ENCODE peak calls at places on chromosomes 12 and 14, in nine cellular contexts. One of them, this sample, is unnamed.

GRCh38 chr14:61712137-61712536 is 16.8 kb downstream of the HIF1A start:
- DNase-seq in tibial nerve: no peak
- DNase-seq in NCI-H1092: no peak
- DNase-seq in fibroblast of mammary gland: no peak
- DNase-seq in Caco-2: no peak
- DNase-seq in OCI-LY7: no peak
- DNase-seq in H9: no peak
- DNase-seq in activated CD4-positive, alpha-beta T cell treated with anti-CD3 and anti-CD28 coated beads for 36 hours: no peak
- DNase-seq in lung: no peak
- DNase-seq in this sample: peak; percentile 33

GRCh38 chr12:56878010-56878339 is 56.2 kb downstream of the SDR9C7 start:
- DNase-seq in lung: no peak
- DNase-seq in tibial nerve: no peak
- DNase-seq in Caco-2: peak; percentile 6
- DNase-seq in activated CD4-positive, alpha-beta T cell treated with anti-CD3 and anti-CD28 coated beads for 36 hours: no peak
- DNase-seq in fibroblast of mammary gland: no peak
- DNase-seq in NCI-H1092: no peak
- DNase-seq in H9: no peak
- DNase-seq in OCI-LY7: no peak
- DNase-seq in this sample: peak; percentile 72

GRCh38 chr14:34700622-34701130 is 13.7 kb downstream of the CFL2 start:
- DNase-seq in tibial nerve: no peak
- DNase-seq in activated CD4-positive, alpha-beta T cell treated with anti-CD3 and anti-CD28 coated beads for 36 hours: no peak
- DNase-seq in H9: no peak
- DNase-seq in OCI-LY7: no peak
- DNase-seq in fibroblast of mammary gland: no peak
- DNase-seq in lung: no peak
- DNase-seq in NCI-H1092: no peak
- DNase-seq in Caco-2: no peak
- DNase-seq in this sample: no peak

GRCh38 chr12:12954361-12954760 is 2.4 kb upstream of the GPRC5D start:
- DNase-seq in OCI-LY7: no peak
- DNase-seq in Caco-2: no peak
- DNase-seq in fibroblast of mammary gland: peak; percentile 25
- DNase-seq in activated CD4-positive, alpha-beta T cell treated with anti-CD3 and anti-CD28 coated beads for 36 hours: no peak
- DNase-seq in NCI-H1092: no peak
- DNase-seq in H9: no peak
- DNase-seq in tibial nerve: no peak
- DNase-seq in lung: no peak
- DNase-seq in this sample: no peak

GRCh38 chr12:49201595-49202295 is 12.9 kb upstream of the TUBA1A start:
- DNase-seq in NCI-H1092: peak; percentile 43
- DNase-seq in Caco-2: no peak
- DNase-seq in tibial nerve: no peak
- DNase-seq in H9: peak; percentile 51
- DNase-seq in activated CD4-positive, alpha-beta T cell treated with anti-CD3 and anti-CD28 coated beads for 36 hours: peak; percentile 27
- DNase-seq in lung: no peak
- DNase-seq in fibroblast of mammary gland: peak; percentile 71
- DNase-seq in OCI-LY7: no peak
- DNase-seq in this sample: peak; percentile 82

GRCh38 chr12:51391047-51391837 is at the start of gene GALNT6:
- DNase-seq in tibial nerve: no peak
- DNase-seq in lung: no peak
- DNase-seq in Caco-2: peak; percentile 92
- DNase-seq in H9: peak; percentile 92
- DNase-seq in NCI-H1092: no peak
- DNase-seq in fibroblast of mammary gland: no peak
- DNase-seq in activated CD4-positive, alpha-beta T cell treated with anti-CD3 and anti-CD28 coated beads for 36 hours: peak; percentile 78
- DNase-seq in OCI-LY7: peak; percentile 58
- DNase-seq in this sample: no peak

GRCh38 chr12:5506295-5506694 is 74.4 kb downstream of the NTF3 start:
- DNase-seq in NCI-H1092: no peak
- DNase-seq in Caco-2: no peak
- DNase-seq in tibial nerve: no peak
- DNase-seq in H9: no peak
- DNase-seq in lung: no peak
- DNase-seq in fibroblast of mammary gland: no peak
- DNase-seq in activated CD4-positive, alpha-beta T cell treated with anti-CD3 and anti-CD28 coated beads for 36 hours: no peak
- DNase-seq in OCI-LY7: no peak
- DNase-seq in this sample: no peak

GRCh38 chr12:89103831-89104230 is 248.5 kb downstream of the DUSP6 start:
- DNase-seq in H9: no peak
- DNase-seq in NCI-H1092: no peak
- DNase-seq in tibial nerve: no peak
- DNase-seq in activated CD4-positive, alpha-beta T cell treated with anti-CD3 and anti-CD28 coated beads for 36 hours: no peak
- DNase-seq in OCI-LY7: no peak
- DNase-seq in Caco-2: no peak
- DNase-seq in lung: no peak
- DNase-seq in fibroblast of mammary gland: peak; percentile 33
- DNase-seq in this sample: no peak

GRCh38 chr12:69583203-69583602 is 2.1 kb upstream of the CCT2 start:
- DNase-seq in Caco-2: peak; percentile 61
- DNase-seq in activated CD4-positive, alpha-beta T cell treated with anti-CD3 and anti-CD28 coated beads for 36 hours: peak; percentile 27
- DNase-seq in tibial nerve: no peak
- DNase-seq in NCI-H1092: peak; percentile 11
- DNase-seq in fibroblast of mammary gland: no peak
- DNase-seq in H9: peak; percentile 83
- DNase-seq in OCI-LY7: peak; percentile 24
- DNase-seq in lung: no peak
- DNase-seq in this sample: no peak

GRCh38 chr14:69999246-69999645 is 120.0 kb downstream of the SMOC1 start:
- DNase-seq in activated CD4-positive, alpha-beta T cell treated with anti-CD3 and anti-CD28 coated beads for 36 hours: no peak
- DNase-seq in H9: no peak
- DNase-seq in OCI-LY7: no peak
- DNase-seq in tibial nerve: no peak
- DNase-seq in fibroblast of mammary gland: peak; percentile 76
- DNase-seq in NCI-H1092: no peak
- DNase-seq in lung: no peak
- DNase-seq in Caco-2: no peak
- DNase-seq in this sample: peak; percentile 71

GRCh38 chr12:32265920-32266319 is 133.4 kb upstream of the FGD4 start:
- DNase-seq in fibroblast of mammary gland: no peak
- DNase-seq in NCI-H1092: no peak
- DNase-seq in tibial nerve: no peak
- DNase-seq in OCI-LY7: peak; percentile 87
- DNase-seq in activated CD4-positive, alpha-beta T cell treated with anti-CD3 and anti-CD28 coated beads for 36 hours: no peak
- DNase-seq in Caco-2: no peak
- DNase-seq in H9: no peak
- DNase-seq in lung: no peak
- DNase-seq in this sample: no peak

GRCh38 chr14:64235652-64236640 is 58.2 kb downstream of the ESR2 start:
- DNase-seq in fibroblast of mammary gland: no peak
- DNase-seq in tibial nerve: no peak
- DNase-seq in lung: no peak
- DNase-seq in OCI-LY7: peak; percentile 96
- DNase-seq in Caco-2: no peak
- DNase-seq in activated CD4-positive, alpha-beta T cell treated with anti-CD3 and anti-CD28 coated beads for 36 hours: no peak
- DNase-seq in NCI-H1092: no peak
- DNase-seq in H9: no peak
- DNase-seq in this sample: no peak

GRCh38 chr12:111753144-111753881 is 13.4 kb upstream of the ALDH2 start:
- DNase-seq in lung: peak; percentile 59
- DNase-seq in Caco-2: peak; percentile 77
- DNase-seq in fibroblast of mammary gland: peak; percentile 69
- DNase-seq in NCI-H1092: no peak
- DNase-seq in H9: peak; percentile 80
- DNase-seq in tibial nerve: no peak
- DNase-seq in OCI-LY7: peak; percentile 51
- DNase-seq in activated CD4-positive, alpha-beta T cell treated with anti-CD3 and anti-CD28 coated beads for 36 hours: no peak
- DNase-seq in this sample: peak; percentile 62

GRCh38 chr12:19454837-19455236 is 15.5 kb downstream of the AEBP2 start:
- DNase-seq in fibroblast of mammary gland: no peak
- DNase-seq in OCI-LY7: no peak
- DNase-seq in H9: no peak
- DNase-seq in Caco-2: no peak
- DNase-seq in NCI-H1092: no peak
- DNase-seq in tibial nerve: no peak
- DNase-seq in activated CD4-positive, alpha-beta T cell treated with anti-CD3 and anti-CD28 coated beads for 36 hours: no peak
- DNase-seq in lung: no peak
- DNase-seq in this sample: no peak

GRCh38 chr12:4191642-4192041 is 81.9 kb upstream of the CCND2 start:
- DNase-seq in Caco-2: no peak
- DNase-seq in NCI-H1092: no peak
- DNase-seq in activated CD4-positive, alpha-beta T cell treated with anti-CD3 and anti-CD28 coated beads for 36 hours: no peak
- DNase-seq in fibroblast of mammary gland: no peak
- DNase-seq in OCI-LY7: no peak
- DNase-seq in tibial nerve: no peak
- DNase-seq in H9: no peak
- DNase-seq in lung: no peak
- DNase-seq in this sample: no peak

GRCh38 chr12:126784328-126784921 is 1482.5 kb upstream of the TMEM132C start:
- DNase-seq in H9: peak; percentile 86
- DNase-seq in OCI-LY7: peak; percentile 24
- DNase-seq in Caco-2: peak; percentile 57
- DNase-seq in lung: no peak
- DNase-seq in NCI-H1092: peak; percentile 60
- DNase-seq in tibial nerve: no peak
- DNase-seq in fibroblast of mammary gland: peak; percentile 29
- DNase-seq in activated CD4-positive, alpha-beta T cell treated with anti-CD3 and anti-CD28 coated beads for 36 hours: peak; percentile 65
- DNase-seq in this sample: no peak

GRCh38 chr12:132360906-132361777 is 31.8 kb upstream of the GALNT9 start:
- DNase-seq in H9: no peak
- DNase-seq in Caco-2: no peak
- DNase-seq in NCI-H1092: no peak
- DNase-seq in OCI-LY7: no peak
- DNase-seq in lung: no peak
- DNase-seq in activated CD4-positive, alpha-beta T cell treated with anti-CD3 and anti-CD28 coated beads for 36 hours: no peak
- DNase-seq in fibroblast of mammary gland: no peak
- DNase-seq in tibial nerve: no peak
- DNase-seq in this sample: no peak

GRCh38 chr14:68248481-68249255 is 429.1 kb downstream of the RAD51B start:
- DNase-seq in H9: no peak
- DNase-seq in fibroblast of mammary gland: peak; percentile 87
- DNase-seq in Caco-2: peak; percentile 36
- DNase-seq in activated CD4-positive, alpha-beta T cell treated with anti-CD3 and anti-CD28 coated beads for 36 hours: peak; percentile 14
- DNase-seq in lung: no peak
- DNase-seq in tibial nerve: no peak
- DNase-seq in NCI-H1092: peak; percentile 62
- DNase-seq in OCI-LY7: peak; percentile 85
- DNase-seq in this sample: peak; percentile 83

GRCh38 chr12:107759410-107759809 is 1.5 kb downstream of the PRDM4 start:
- DNase-seq in activated CD4-positive, alpha-beta T cell treated with anti-CD3 and anti-CD28 coated beads for 36 hours: peak; percentile 60
- DNase-seq in H9: no peak
- DNase-seq in OCI-LY7: peak; percentile 28
- DNase-seq in fibroblast of mammary gland: peak; percentile 93
- DNase-seq in lung: no peak
- DNase-seq in Caco-2: peak; percentile 41
- DNase-seq in NCI-H1092: no peak
- DNase-seq in tibial nerve: no peak
- DNase-seq in this sample: peak; percentile 92

GRCh38 chr12:48980953-48981756 is 3.0 kb downstream of the WNT1 start:
- DNase-seq in NCI-H1092: no peak
- DNase-seq in OCI-LY7: no peak
- DNase-seq in fibroblast of mammary gland: no peak
- DNase-seq in activated CD4-positive, alpha-beta T cell treated with anti-CD3 and anti-CD28 coated beads for 36 hours: peak; percentile 69
- DNase-seq in H9: no peak
- DNase-seq in Caco-2: peak; percentile 84
- DNase-seq in lung: no peak
- DNase-seq in tibial nerve: no peak
- DNase-seq in this sample: no peak

GRCh38 chr12:2301531-2302461 is 249.0 kb downstream of the CACNA1C start:
- DNase-seq in H9: no peak
- DNase-seq in activated CD4-positive, alpha-beta T cell treated with anti-CD3 and anti-CD28 coated beads for 36 hours: no peak
- DNase-seq in fibroblast of mammary gland: peak; percentile 36
- DNase-seq in NCI-H1092: no peak
- DNase-seq in tibial nerve: peak; percentile 25
- DNase-seq in Caco-2: no peak
- DNase-seq in OCI-LY7: no peak
- DNase-seq in lung: no peak
- DNase-seq in this sample: no peak

GRCh38 chr12:62403031-62403430 is 63.6 kb upstream of the MON2 start:
- DNase-seq in OCI-LY7: no peak
- DNase-seq in fibroblast of mammary gland: no peak
- DNase-seq in Caco-2: no peak
- DNase-seq in lung: no peak
- DNase-seq in NCI-H1092: no peak
- DNase-seq in activated CD4-positive, alpha-beta T cell treated with anti-CD3 and anti-CD28 coated beads for 36 hours: no peak
- DNase-seq in tibial nerve: no peak
- DNase-seq in H9: no peak
- DNase-seq in this sample: no peak

GRCh38 chr12:69015831-69016230 is 82.9 kb upstream of the CPM start:
- DNase-seq in activated CD4-positive, alpha-beta T cell treated with anti-CD3 and anti-CD28 coated beads for 36 hours: no peak
- DNase-seq in fibroblast of mammary gland: no peak
- DNase-seq in NCI-H1092: no peak
- DNase-seq in OCI-LY7: no peak
- DNase-seq in Caco-2: no peak
- DNase-seq in tibial nerve: no peak
- DNase-seq in H9: no peak
- DNase-seq in lung: no peak
- DNase-seq in this sample: no peak

GRCh38 chr12:94263011-94263786 is 114.8 kb downstream of the PLXNC1 start:
- DNase-seq in OCI-LY7: peak; percentile 15
- DNase-seq in fibroblast of mammary gland: no peak
- DNase-seq in lung: no peak
- DNase-seq in Caco-2: no peak
- DNase-seq in tibial nerve: no peak
- DNase-seq in NCI-H1092: no peak
- DNase-seq in activated CD4-positive, alpha-beta T cell treated with anti-CD3 and anti-CD28 coated beads for 36 hours: peak; percentile 84
- DNase-seq in H9: no peak
- DNase-seq in this sample: no peak

GRCh38 chr14:61462566-61463195 is 141.3 kb downstream of the PRKCH start:
- DNase-seq in fibroblast of mammary gland: peak; percentile 95
- DNase-seq in H9: no peak
- DNase-seq in NCI-H1092: peak; percentile 12
- DNase-seq in OCI-LY7: no peak
- DNase-seq in lung: no peak
- DNase-seq in tibial nerve: no peak
- DNase-seq in Caco-2: no peak
- DNase-seq in activated CD4-positive, alpha-beta T cell treated with anti-CD3 and anti-CD28 coated beads for 36 hours: no peak
- DNase-seq in this sample: peak; percentile 94

This sample was measured in amniotic epithelial cell.